ENCODE peak calls at places on chromosomes 2 and 18, in nine cellular contexts. G, T, F, K, J, A, M, Z and R are unnamed samples.

GRCh38 chr2:157404363-157404762 is 39.5 kb downstream of the CYTIP start:
- DNase-seq in A (no peak), F (no peak), G (no peak), J (no peak), T (no peak), Z (peak), K (peak), M (peak), R (no peak)

GRCh38 chr2:26088038-26088643 is 54.3 kb downstream of the RAB10 start:
- DNase-seq in F (no peak), K (peak), M (peak), T (no peak), J (no peak), A (no peak), Z (peak), G (peak), R (no peak)

GRCh38 chr2:135803276-135803675 is 33.7 kb downstream of the LCT start:
- DNase-seq in T (no peak), M (no peak), A (no peak), J (no peak), K (no peak), F (no peak), G (peak), Z (no peak), R (no peak)

GRCh38 chr2:24912523-24912922 is 7.5 kb downstream of the ADCY3 start:
- DNase-seq in F (no peak), K (no peak), M (no peak), T (no peak), J (no peak), A (no peak), Z (no peak), G (no peak), R (no peak)

GRCh38 chr2:165634282-165634681 is 159.8 kb downstream of the GALNT3 start:
- DNase-seq in F (no peak), A (no peak), T (no peak), K (no peak), Z (no peak), G (no peak), M (no peak), J (no peak), R (no peak)

GRCh38 chr2:231691251-231691772 is 17.0 kb upstream of the PTMA start:
- DNase-seq in J (no peak), F (no peak), T (no peak), A (no peak), K (no peak), M (no peak), G (no peak), Z (no peak), R (no peak)

GRCh38 chr2:217988840-217989204 is 14.0 kb downstream of the TNS1 start:
- DNase-seq in T (no peak), K (no peak), G (no peak), F (no peak), J (no peak), A (no peak), Z (peak), M (no peak), R (no peak)

GRCh38 chr2:120749506-120750431 is 14.1 kb downstream of the GLI2 start:
- DNase-seq in Z (peak), M (no peak), F (no peak), G (no peak), T (no peak), K (no peak), A (no peak), J (no peak), R (no peak)

GRCh38 chr18:49565656-49566055 is 3.8 kb downstream of the LIPG start:
- DNase-seq in M (no peak), Z (peak), G (peak), F (no peak), T (no peak), J (peak), K (no peak), A (no peak), R (no peak)

GRCh38 chr2:113760400-113760799 is 4.0 kb upstream of the SLC35F5 start:
- DNase-seq in K (no peak), F (no peak), M (no peak), G (peak), J (no peak), T (no peak), A (no peak), Z (peak), R (no peak)

GRCh38 chr2:158042245-158042644 is 59.4 kb upstream of the UPP2 start:
- DNase-seq in T (no peak), F (no peak), M (peak), Z (no peak), J (no peak), A (no peak), G (no peak), K (no peak), R (no peak)

GRCh38 chr18:6920099-6920955 is 190.8 kb downstream of the ARHGAP28 start:
- DNase-seq in A (peak), T (peak), M (peak), Z (peak), F (no peak), J (peak), G (peak), K (no peak), R (no peak)

GRCh38 chr18:70641156-70641775 is 352.4 kb downstream of the SOCS6 start:
- DNase-seq in F (no peak), Z (no peak), A (no peak), J (no peak), T (no peak), G (no peak), K (no peak), M (no peak), R (no peak)

GRCh38 chr2:6993230-6993640 is 76.0 kb downstream of the RNF144A start:
- DNase-seq in G (no peak), M (no peak), J (no peak), A (no peak), Z (no peak), K (no peak), F (no peak), T (no peak), R (no peak)

GRCh38 chr2:23803965-23804542 is 122.9 kb downstream of the ATAD2B start:
- DNase-seq in Z (peak), F (no peak), J (no peak), G (peak), M (peak), T (no peak), A (no peak), K (no peak), R (no peak)

GRCh38 chr2:174903243-174903513 is 102.0 kb downstream of the CHN1 start:
- DNase-seq in A (peak), M (no peak), Z (no peak), J (no peak), T (no peak), G (no peak), F (no peak), K (no peak), R (no peak)

GRCh38 chr2:46885376-46885775 is 30.2 kb downstream of the MCFD2 start:
- DNase-seq in T (no peak), A (no peak), F (no peak), J (no peak), Z (no peak), M (no peak), G (peak), K (no peak), R (no peak)

GRCh38 chr2:187580462-187581124 is 26.4 kb upstream of the TFPI start:
- DNase-seq in G (peak), T (no peak), J (no peak), A (peak), M (peak), F (no peak), Z (peak), K (no peak), R (no peak)

GRCh38 chr2:51695531-51695930 is 663.6 kb upstream of the NRXN1 start:
- DNase-seq in Z (no peak), J (no peak), G (peak), T (no peak), F (no peak), A (no peak), K (no peak), M (no peak), R (no peak)

GRCh38 chr18:56538756-56539155 is 99.6 kb downstream of the TXNL1 start:
- DNase-seq in M (no peak), T (no peak), K (no peak), Z (peak), G (no peak), J (no peak), F (no peak), A (no peak), R (no peak)

GRCh38 chr2:113964436-113964835 is 74.5 kb downstream of the ACTR3 start:
- DNase-seq in Z (no peak), K (no peak), G (no peak), T (no peak), F (no peak), A (no peak), M (no peak), J (no peak), R (no peak)

GRCh38 chr18:49189772-49190171 is 239.0 kb upstream of the SMAD7 start:
- DNase-seq in K (no peak), T (no peak), G (peak), Z (peak), A (no peak), M (no peak), J (no peak), F (no peak), R (no peak)

GRCh38 chr2:128812183-128812940 is 493.7 kb upstream of the HS6ST1 start:
- DNase-seq in Z (no peak), G (no peak), K (no peak), F (no peak), A (no peak), J (no peak), T (no peak), M (no peak), R (no peak)